ENCODE peak calls at places on chromosomes 11 and 22, in four cellular contexts. K is GM12878, J is K562, Z is HepG2. W is an unnamed sample.
A peak's percentile ranks its signal among the peaks of the same experiment; 100 is the strongest.

GRCh38 chr22:25057013-25057881 is 104.7 kb downstream of the KIAA1671 start:
- DNase-seq in K (no peak), J (peak; percentile 56), Z (peak; percentile 44), W (peak; percentile 95)

GRCh38 chr11:68373189-68373809 is 60.9 kb downstream of the LRP5 start:
- DNase-seq in K (no peak), J (no peak), Z (no peak), W (no peak)

GRCh38 chr11:128470081-128470480 is 117.3 kb downstream of the ETS1 start:
- DNase-seq in K (no peak), J (no peak), Z (no peak), W (no peak)

GRCh38 chr11:19895776-19896175 is 183.1 kb downstream of the NAV2 start:
- DNase-seq in K (no peak), J (no peak), Z (no peak), W (no peak)

GRCh38 chr11:126115820-126116319 is 53.2 kb upstream of the CDON start:
- DNase-seq in K (no peak), J (no peak), Z (peak; percentile 93), W (no peak)

GRCh38 chr11:63910605-63911195 is 6.3 kb downstream of the RCOR2 start:
- DNase-seq in K (no peak), J (no peak), Z (no peak), W (no peak)

GRCh38 chr11:67281552-67282150 is 7.5 kb upstream of the ANKRD13D start:
- DNase-seq in K (no peak), J (no peak), Z (no peak), W (no peak)

GRCh38 chr22:17198188-17199130 is 20.8 kb downstream of the ADA2 start:
- DNase-seq in K (no peak), J (peak; percentile 58), Z (no peak), W (peak; percentile 93)

GRCh38 chr11:9313648-9314290 is 624 bp downstream of the TMEM41B start:
- DNase-seq in K (no peak), J (no peak), Z (no peak), W (no peak)

GRCh38 chr22:43992331-43992821 is 31.7 kb upstream of the PARVB start:
- DNase-seq in K (no peak), J (no peak), Z (no peak), W (no peak)

GRCh38 chr22:41479671-41480396 is 10.9 kb downstream of the ACO2 start:
- DNase-seq in K (no peak), J (no peak), Z (no peak), W (peak; percentile 15)

GRCh38 chr11:34620820-34621792 is at the start of gene EHF:
- DNase-seq in K (no peak), J (no peak), Z (no peak), W (no peak)

GRCh38 chr11:50070389-50070788 is 37.7 kb downstream of the OR4C45 start:
- DNase-seq in K (no peak), J (no peak), Z (no peak), W (no peak)

GRCh38 chr22:36773935-36774334 is 2.0 kb downstream of the IFT27 start:
- DNase-seq in K (no peak), J (peak; percentile 9), Z (no peak), W (no peak)

GRCh38 chr11:122363306-122363705 is 247.3 kb upstream of the BLID start:
- DNase-seq in K (no peak), J (no peak), Z (no peak), W (no peak)

GRCh38 chr11:121615506-121615905 is 162.7 kb upstream of the SORL1-AS1 start:
- DNase-seq in K (no peak), J (no peak), Z (no peak), W (no peak)

GRCh38 chr22:39655736-39656285 is 85.3 kb downstream of the CACNA1I start:
- DNase-seq in K (no peak), J (no peak), Z (no peak), W (no peak)

GRCh38 chr11:72223615-72224586 is 666 bp upstream of the INPPL1 start:
- DNase-seq in K (no peak), J (peak; percentile 80), Z (no peak), W (peak; percentile 65)

GRCh38 chr22:26756675-26757293 is 99.4 kb downstream of the MIAT start:
- DNase-seq in K (no peak), J (peak; percentile 82), Z (no peak), W (peak; percentile 73)

GRCh38 chr11:75325713-75326438 is 25.6 kb downstream of the ARRB1 start:
- DNase-seq in K (no peak), J (no peak), Z (no peak), W (no peak)

GRCh38 chr11:73308003-73308962 is at the start of gene ARHGEF17:
- DNase-seq in K (no peak), J (peak; percentile 70), Z (peak; percentile 78), W (peak; percentile 72)

GRCh38 chr11:95520765-95521542 is 268.6 kb downstream of the FAM76B start:
- DNase-seq in K (no peak), J (no peak), Z (no peak), W (no peak)

GRCh38 chr22:37664249-37665101 is 6.0 kb downstream of the PDXP start:
- DNase-seq in K (no peak), J (no peak), Z (peak; percentile 62), W (no peak)

GRCh38 chr11:34830648-34831047 is 85.5 kb downstream of the APIP start:
- DNase-seq in K (no peak), J (no peak), Z (no peak), W (no peak)

GRCh38 chr11:20839231-20839630 is 169.8 kb downstream of the NELL1 start:
- DNase-seq in K (no peak), J (no peak), Z (no peak), W (no peak)

GRCh38 chr11:131674051-131674755 is 303.8 kb downstream of the NTM start:
- DNase-seq in K (no peak), J (peak; percentile 79), Z (peak; percentile 21), W (peak; percentile 86)

GRCh38 chr11:102120006-102120405 is 9.8 kb downstream of the YAP1 start:
- DNase-seq in K (no peak), J (no peak), Z (peak; percentile 86), W (no peak)

GRCh38 chr11:77779935-77780334 is 40.6 kb downstream of the RSF1 start:
- DNase-seq in K (no peak), J (no peak), Z (peak; percentile 29), W (no peak)

GRCh38 chr11:59669611-59670009 is 773 bp upstream of the PATL1 start:
- DNase-seq in K (no peak), J (peak; percentile 33), Z (no peak), W (peak; percentile 26)

GRCh38 chr11:31995525-31996123 is 95.2 kb upstream of the RCN1 start:
- DNase-seq in K (peak; percentile 26), J (no peak), Z (no peak), W (no peak)

GRCh38 chr11:28529540-28530410 is 421.6 kb downstream of the METTL15 start:
- DNase-seq in K (no peak), J (peak; percentile 12), Z (peak; percentile 50), W (no peak)

GRCh38 chr11:99531468-99531867 is 510.7 kb downstream of the CNTN5 start:
- DNase-seq in K (no peak), J (no peak), Z (no peak), W (no peak)

GRCh38 chr22:20550851-20551744 is 43.7 kb downstream of the MED15 start:
- DNase-seq in K (peak; percentile 12), J (no peak), Z (no peak), W (peak; percentile 25)

GRCh38 chr11:16365456-16366355 is 9.4 kb upstream of the SOX6 start:
- DNase-seq in K (no peak), J (no peak), Z (no peak), W (no peak)

GRCh38 chr11:1924646-1925372 is 5.3 kb downstream of the TNNT3 start:
- DNase-seq in K (no peak), J (no peak), Z (no peak), W (no peak)

GRCh38 chr11:114796954-114797721 is 118.8 kb downstream of the NXPE2 start:
- DNase-seq in K (no peak), J (no peak), Z (no peak), W (no peak)

GRCh38 chr22:20405291-20405930 is 11.5 kb downstream of the ZNF74 start:
- DNase-seq in K (no peak), J (no peak), Z (no peak), W (no peak)

GRCh38 chr22:46078241-46079092 is 71.9 kb upstream of the PPARA start:
- DNase-seq in K (no peak), J (no peak), Z (no peak), W (peak; percentile 10)

GRCh38 chr11:5123802-5124521 is 14.2 kb downstream of the OR52A5 start:
- DNase-seq in K (peak; percentile 13), J (peak; percentile 81), Z (peak; percentile 46), W (peak; percentile 83)
- TF ChIP-seq CBFB in K (no peak), J (no peak), Z (no peak), W (no peak)

GRCh38 chr11:70785372-70785771 is 387.0 kb downstream of the CTTN start:
- DNase-seq in K (no peak), J (no peak), Z (no peak), W (no peak)

GRCh38 chr11:70783821-70784220 is 385.5 kb downstream of the CTTN start:
- DNase-seq in K (no peak), J (no peak), Z (no peak), W (no peak)

GRCh38 chr11:70786021-70786665 is 387.8 kb downstream of the CTTN start:
- DNase-seq in K (no peak), J (no peak), Z (no peak), W (no peak)

GRCh38 chr11:70790671-70791300 is 392.5 kb downstream of the CTTN start:
- DNase-seq in K (no peak), J (no peak), Z (no peak), W (peak; percentile 57)

DNA sequence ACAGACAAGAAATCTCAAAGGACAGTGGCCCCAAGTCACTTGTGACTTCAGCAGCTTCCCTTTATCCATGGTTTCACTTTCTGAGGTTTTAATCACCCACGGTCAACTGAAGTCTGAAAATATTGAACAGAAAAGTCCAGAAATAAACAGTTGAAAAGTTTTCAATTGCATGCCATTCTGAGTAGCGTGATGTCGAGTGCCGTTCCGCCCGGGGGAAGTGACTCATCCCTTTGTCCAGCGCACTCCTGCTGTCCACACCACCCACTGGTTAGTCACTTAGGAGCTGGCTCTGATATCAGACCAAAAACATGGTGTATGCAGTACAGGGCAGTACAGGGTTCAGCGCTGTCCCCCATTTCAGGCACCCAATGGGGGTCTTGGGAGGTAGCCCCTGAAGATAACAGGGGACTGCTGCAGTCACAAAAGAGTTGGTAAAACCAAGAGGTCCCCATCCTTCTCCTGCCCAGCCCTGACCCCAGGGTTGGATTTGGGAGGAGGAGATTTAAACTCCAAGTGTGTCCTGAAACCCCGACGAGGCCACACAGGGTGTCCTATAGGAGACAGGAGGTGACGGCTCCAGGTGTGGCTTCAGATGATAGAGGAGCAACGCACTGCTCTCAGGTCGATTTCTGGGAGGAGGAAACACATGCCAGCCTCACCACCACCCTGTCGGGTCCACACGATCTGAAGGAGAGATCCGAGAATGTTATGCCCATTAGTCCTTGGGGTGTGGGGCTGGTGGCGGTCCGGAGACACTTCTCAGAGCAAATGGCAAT is 390.1 kb downstream of the CTTN start:
- DNase-seq in K (no peak), J (peak; percentile 19), Z (no peak), W (no peak)
- TF ChIP-seq USF2 in K (no peak), J (no peak), Z (no peak), W (no peak)

GRCh38 chr11:12048936-12049790 is 40.7 kb upstream of the DKK3 start:
- DNase-seq in K (no peak), J (no peak), Z (no peak), W (no peak)
- TF ChIP-seq TCF7 in K (no peak), J (no peak), Z (no peak), W (no peak)

DNA sequence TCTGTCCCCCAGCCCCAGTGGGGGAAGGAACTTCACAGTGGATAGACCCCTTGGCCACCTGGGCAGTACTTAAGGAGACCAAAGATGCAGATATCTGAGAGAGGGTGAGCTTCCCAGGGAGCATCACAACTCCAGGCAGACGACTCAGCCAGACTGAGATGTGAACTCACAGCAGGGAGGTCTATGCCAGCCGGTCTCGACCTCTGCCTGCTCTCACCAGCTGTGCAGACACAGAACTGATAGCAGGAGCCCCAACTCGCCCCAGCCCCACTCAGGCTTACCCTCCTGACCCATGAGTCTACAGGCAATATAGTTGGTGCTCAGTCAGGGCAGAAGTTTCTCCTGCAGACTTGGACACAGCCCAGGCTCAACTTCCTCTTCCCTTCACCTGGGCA is 29.7 kb upstream of the ACCSL start:
- DNase-seq in K (no peak), J (no peak), Z (no peak), W (no peak)
- TF ChIP-seq CBFB in K (no peak), J (no peak), Z (no peak), W (no peak)